ENCODE peak calls at places on chromosomes 16 and 17, in nine cellular contexts. S is stomach, L is HCT116, Y is tibial artery, P is left lung, R is left ventricle myocardium inferior, H is H1, W is brain microvascular endothelial cell, K is prostate gland. U is an unnamed sample. For H3K27me3, the result is how much of the 10 kb centered on the place peaks cover.

GRCh38 chr16:58501242-58502131 is 1.5 kb downstream of the NDRG4 start:
- DNase-seq in S (peak), L (no peak), Y (peak), P (peak), R (no peak), H (no peak), W (no peak), K (no peak), U (no peak)

GRCh38 chr17:27912989-27913388 is 19.8 kb upstream of the LYRM9 start:
- DNase-seq in S (no peak), L (no peak), Y (no peak), P (no peak), R (no peak), H (no peak), W (no peak), K (no peak), U (no peak)

GRCh38 chr17:4525691-4526397 is 27.2 kb downstream of the SPNS2 start:
- DNase-seq in S (no peak), L (no peak), Y (no peak), P (no peak), R (no peak), H (no peak), W (no peak), K (no peak), U (no peak)

GRCh38 chr16:57751539-57752202 is 16.1 kb downstream of the KATNB1 start:
- DNase-seq in S (no peak), L (no peak), Y (no peak), P (peak), R (no peak), H (no peak), W (no peak), K (no peak), U (no peak)

GRCh38 chr16:57186630-57187507 is 740 bp downstream of the RSPRY1 start:
- DNase-seq in S (no peak), L (no peak), Y (peak), P (no peak), R (no peak), H (no peak), W (peak), K (peak), U (no peak)

GRCh38 chr16:84050316-84050715 is 7.7 kb upstream of the SLC38A8 start:
- DNase-seq in S (no peak), L (no peak), Y (no peak), P (peak), R (no peak), H (no peak), W (no peak), K (no peak), U (no peak)

GRCh38 chr17:3691539-3692166 is 4.3 kb downstream of the P2RX5 start:
- DNase-seq in S (no peak), L (no peak), Y (no peak), P (no peak), R (no peak), H (no peak), W (no peak), K (no peak), U (no peak)

GRCh38 chr16:22814330-22815105 is 556 bp downstream of the HS3ST2 start:
- DNase-seq in S (no peak), L (no peak), Y (peak), P (peak), R (no peak), H (peak), W (no peak), K (no peak), U (no peak)

GRCh38 chr17:15341385-15341849 is at the start of gene TEKT3:
- DNase-seq in S (peak), L (no peak), Y (peak), P (peak), R (peak), H (peak), W (peak), K (peak), U (peak)

GRCh38 chr16:9261376-9261775 is 169.9 kb downstream of the HAPSTR1 start:
- DNase-seq in S (no peak), L (no peak), Y (no peak), P (no peak), R (no peak), H (no peak), W (no peak), K (no peak), U (no peak)

GRCh38 chr17:48604770-48605329 is at the start of gene HOXB6:
- DNase-seq in S (no peak), L (no peak), Y (no peak), P (no peak), R (no peak), H (no peak), W (no peak), K (no peak), U (no peak)

GRCh38 chr17:36147601-36148000 is 28.8 kb downstream of the TBC1D3B start:
- DNase-seq in S (no peak), L (no peak), Y (no peak), P (no peak), R (no peak), H (no peak), W (no peak), K (no peak), U (no peak)

GRCh38 chr17:49600949-49601348 is 25.3 kb downstream of the NXPH3 start:
- DNase-seq in S (no peak), L (no peak), Y (no peak), P (no peak), R (no peak), H (no peak), W (no peak), K (no peak), U (no peak)

DNA sequence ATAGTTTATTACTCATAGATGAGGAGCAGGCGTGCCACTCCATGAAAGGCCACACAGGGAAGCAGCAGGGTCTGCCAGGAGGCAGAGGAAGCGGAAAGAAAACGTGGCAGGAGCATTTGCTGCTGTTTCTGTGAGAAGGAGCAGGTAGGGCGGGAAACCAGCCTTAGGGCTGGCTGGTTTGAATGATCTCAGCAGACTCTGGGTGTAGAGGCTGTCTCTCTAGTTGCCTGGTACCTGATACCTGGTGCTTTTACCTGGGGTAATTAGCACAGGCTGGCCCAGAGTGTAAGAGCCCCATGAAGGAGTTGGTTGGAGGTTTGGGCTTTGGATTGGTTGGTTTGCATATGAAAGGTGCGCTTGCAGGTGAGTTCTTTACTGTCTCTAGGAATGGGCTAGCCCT is 205.0 kb upstream of the CACNG3 start:
- DNase-seq in S (no peak), L (no peak), Y (no peak), P (no peak), R (no peak), H (peak), W (no peak), K (no peak), U (no peak)
- H3K27ac ChIP-seq in S (no peak), L (no peak), Y (no peak), P (no peak), R (no peak), H (no peak), W (no peak), K (no peak), U (no peak)

GRCh38 chr17:61405686-61406542 is 6.3 kb downstream of the TBX2 start:
- DNase-seq in S (no peak), L (no peak), Y (peak), P (no peak), R (peak), H (no peak), W (no peak), K (no peak), U (no peak)

GRCh38 chr17:61407211-61407911 is 7.7 kb downstream of the TBX2 start:
- DNase-seq in S (no peak), L (no peak), Y (peak), P (no peak), R (no peak), H (no peak), W (no peak), K (no peak), U (no peak)

GRCh38 chr17:61406543-61406845 is 6.9 kb downstream of the TBX2 start:
- DNase-seq in S (no peak), L (no peak), Y (no peak), P (no peak), R (no peak), H (no peak), W (no peak), K (no peak), U (no peak)

GRCh38 chr17:61408151-61409041 is 8.8 kb downstream of the TBX2 start:
- DNase-seq in S (no peak), L (no peak), Y (peak), P (peak), R (no peak), H (no peak), W (no peak), K (no peak), U (no peak)

GRCh38 chr17:61406871-61407210 is 7.2 kb downstream of the TBX2 start:
- DNase-seq in S (no peak), L (no peak), Y (no peak), P (peak), R (no peak), H (no peak), W (no peak), K (no peak), U (no peak)
- H3K27me3 ChIP-seq in S (under half), L (under half), Y (under half), P (under half), R (half or more), H (half or more), W (under half), K (under half), U (under half)

GRCh38 chr16:15885560-15886001 is 2.8 kb downstream of the CEP20 start:
- DNase-seq in S (no peak), L (no peak), Y (no peak), P (no peak), R (no peak), H (no peak), W (no peak), K (no peak), U (no peak)
- H3K27ac ChIP-seq in S (no peak), L (no peak), Y (no peak), P (no peak), R (no peak), H (no peak), W (no peak), K (no peak), U (no peak)

GRCh38 chr16:2004795-2005517 is 4.7 kb downstream of the ZNF598 start:
- DNase-seq in S (no peak), L (no peak), Y (no peak), P (no peak), R (no peak), H (no peak), W (no peak), K (no peak), U (no peak)
- H3K27me3 ChIP-seq in S (under half), L (under half), Y (under half), P (under half), R (under half), H (under half), W (under half), K (under half), U (under half)

GRCh38 chr16:48378836-48379235 is 6.4 kb downstream of the SIAH1 start:
- DNase-seq in S (no peak), L (no peak), Y (no peak), P (no peak), R (no peak), H (no peak), W (no peak), K (no peak), U (no peak)
- H3K27ac ChIP-seq in S (no peak), L (no peak), Y (no peak), P (no peak), R (no peak), H (no peak), W (no peak), K (no peak), U (no peak)

GRCh38 chr16:19073863-19074262 is 6.4 kb downstream of the COQ7 start:
- DNase-seq in S (no peak), L (no peak), Y (no peak), P (no peak), R (no peak), H (no peak), W (no peak), K (no peak), U (no peak)
- H3K27me3 ChIP-seq in S (under half), L (under half), Y (under half), P (under half), R (under half), H (under half), W (under half), K (under half), U (under half)

DNA sequence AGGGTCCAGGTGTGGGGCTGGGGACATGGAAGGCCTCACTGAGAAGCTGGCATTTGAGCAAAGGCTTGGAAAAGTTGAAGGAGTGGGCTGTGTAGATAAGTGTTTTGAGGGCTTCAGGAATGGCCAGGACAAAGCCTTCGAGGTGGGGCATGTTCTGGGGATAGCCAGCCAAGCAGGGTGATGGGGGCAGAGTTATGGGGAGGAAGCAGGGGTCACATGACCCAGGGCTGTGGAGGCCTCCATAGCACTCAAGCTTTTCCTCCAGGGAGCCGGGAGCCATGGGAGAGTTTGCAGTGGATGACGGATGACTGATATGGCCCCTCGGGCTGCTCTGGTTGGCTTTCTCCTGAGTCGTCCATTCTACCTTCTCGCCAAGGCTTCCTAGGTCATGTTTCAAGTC is 27.6 kb downstream of the PLCG2 start:
- DNase-seq in S (no peak), L (no peak), Y (no peak), P (no peak), R (no peak), H (no peak), W (no peak), K (no peak), U (no peak)
- H3K27ac ChIP-seq in S (no peak), L (no peak), Y (no peak), P (no peak), R (no peak), H (no peak), W (no peak), K (no peak), U (no peak)

DNA sequence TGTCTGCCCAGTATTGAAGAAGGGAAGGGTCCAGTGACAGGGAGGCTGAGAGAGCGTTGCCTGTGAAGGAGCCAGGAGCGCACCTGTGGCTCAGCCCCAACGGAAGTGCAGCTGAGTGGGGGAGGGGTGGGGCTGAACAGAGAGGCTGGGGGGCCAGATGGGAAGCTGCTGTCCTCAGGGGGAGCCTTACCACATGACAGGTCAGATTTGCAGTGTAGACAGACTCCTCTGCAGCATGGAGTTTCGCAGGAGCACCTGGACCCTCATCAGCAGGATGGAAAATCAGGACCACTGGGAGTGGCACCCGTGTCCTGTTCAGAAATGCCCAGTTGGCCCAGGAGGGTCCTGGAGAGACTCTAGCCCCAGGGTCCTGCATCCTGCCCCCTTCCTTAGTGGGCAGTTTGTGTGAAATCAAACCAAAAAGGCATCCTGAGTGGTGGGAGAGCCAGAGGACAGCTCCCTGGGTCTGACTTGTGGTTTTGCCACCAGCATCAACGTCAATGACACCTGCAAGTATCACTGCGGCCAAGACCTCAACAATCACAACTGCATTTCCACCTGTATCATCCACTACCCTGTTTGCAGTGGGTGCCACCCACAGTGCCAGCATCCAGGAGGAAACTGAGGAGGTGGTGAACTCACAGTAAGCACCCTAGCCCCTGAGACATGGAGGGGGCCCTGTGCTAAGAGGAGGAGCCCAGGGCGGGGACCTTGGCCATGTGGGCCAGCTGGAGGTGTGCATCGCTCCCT is 7.8 kb downstream of the CD300A start:
- DNase-seq in S (no peak), L (no peak), Y (no peak), P (no peak), R (no peak), H (no peak), W (no peak), K (no peak), U (no peak)
- H3K27me3 ChIP-seq in S (under half), L (under half), Y (under half), P (under half), R (half or more), H (under half), W (under half), K (under half), U (under half)

GRCh38 chr16:80028581-80029380 is 428.2 kb upstream of the MAF start:
- DNase-seq in S (no peak), L (no peak), Y (no peak), P (no peak), R (no peak), H (no peak), W (no peak), K (no peak), U (no peak)

GRCh38 chr16:80029381-80029630 is 428.8 kb upstream of the MAF start:
- DNase-seq in S (no peak), L (no peak), Y (no peak), P (no peak), R (no peak), H (no peak), W (no peak), K (no peak), U (no peak)

GRCh38 chr16:80027007-80027965 is 426.7 kb upstream of the MAF start:
- DNase-seq in S (peak), L (no peak), Y (peak), P (peak), R (peak), H (peak), W (peak), K (peak), U (peak)

GRCh38 chr16:80023865-80024264 is 423.3 kb upstream of the MAF start:
- DNase-seq in S (no peak), L (no peak), Y (no peak), P (no peak), R (no peak), H (no peak), W (peak), K (no peak), U (no peak)

GRCh38 chr16:80024443-80024842 is 423.9 kb upstream of the MAF start:
- DNase-seq in S (no peak), L (no peak), Y (no peak), P (no peak), R (no peak), H (no peak), W (no peak), K (no peak), U (no peak)
- H3K27ac ChIP-seq in S (peak), L (no peak), Y (no peak), P (no peak), R (no peak), H (no peak), W (peak), K (no peak), U (no peak)

GRCh38 chr16:2468725-2469398 is 2.2 kb upstream of the NTN3 start:
- DNase-seq in S (no peak), L (no peak), Y (no peak), P (no peak), R (no peak), H (no peak), W (no peak), K (no peak), U (no peak)

GRCh38 chr16:2471016-2471652 is at the start of gene NTN3:
- DNase-seq in S (no peak), L (no peak), Y (no peak), P (no peak), R (no peak), H (no peak), W (no peak), K (no peak), U (no peak)

GRCh38 chr16:2469399-2470233 is 1.5 kb upstream of the NTN3 start:
- DNase-seq in S (no peak), L (no peak), Y (no peak), P (no peak), R (no peak), H (no peak), W (no peak), K (no peak), U (no peak)

GRCh38 chr16:2470603-2471015 is 488 bp upstream of the NTN3 start:
- DNase-seq in S (no peak), L (no peak), Y (no peak), P (no peak), R (no peak), H (no peak), W (no peak), K (no peak), U (no peak)

DNA sequence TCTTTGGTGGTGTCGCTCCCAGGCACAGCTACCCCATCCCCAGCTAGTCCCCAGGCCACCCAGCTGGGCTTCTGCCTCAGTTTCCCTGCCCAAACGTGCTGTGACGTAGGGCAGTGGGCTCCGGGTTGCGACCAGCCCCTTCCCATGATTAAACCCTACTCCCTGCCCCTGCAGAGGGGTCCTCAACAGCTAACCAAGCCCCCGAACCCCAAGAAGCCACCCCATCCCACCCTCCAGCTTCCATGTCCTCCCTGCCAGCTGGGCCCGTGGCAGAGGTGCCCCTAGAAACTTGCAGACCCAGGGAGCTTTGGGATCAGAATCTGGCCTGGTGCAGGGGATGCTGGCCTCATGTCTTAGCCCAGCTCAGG is 879 bp upstream of the NTN3 start:
- DNase-seq in S (no peak), L (no peak), Y (no peak), P (no peak), R (no peak), H (no peak), W (no peak), K (no peak), U (no peak)
- H3K27me3 ChIP-seq in S (under half), L (under half), Y (half or more), P (under half), R (under half), H (under half), W (under half), K (under half), U (under half)